ENCODE peak calls at places on chromosome 18, in four cellular contexts. R, J, Z and Q are unnamed samples.

GRCh38 chr18:62755454-62755853 is 40.1 kb downstream of the PHLPP1 start:
- DNase-seq in R (no peak), J (no peak), Z (no peak), Q (no peak)

GRCh38 chr18:74990563-74991081 is 218.3 kb downstream of the PTGR3 start:
- DNase-seq in R (peak; percentile 50), J (peak; percentile 15), Z (no peak), Q (no peak)

GRCh38 chr18:3603460-3604259 is 153.7 kb downstream of the TGIF1 start:
- DNase-seq in R (peak; percentile 24), J (peak; percentile 95), Z (peak; percentile 19), Q (peak; percentile 92)

GRCh38 chr18:57789105-57789504 is 14.0 kb downstream of the ATP8B1 start:
- DNase-seq in R (no peak), J (peak; percentile 80), Z (no peak), Q (peak; percentile 37)

GRCh38 chr18:62073461-62073860 is 113.4 kb downstream of the PIGN start:
- DNase-seq in R (no peak), J (peak; percentile 28), Z (no peak), Q (no peak)

GRCh38 chr18:42271656-42272355 is 316.8 kb downstream of the PIK3C3 start:
- DNase-seq in R (no peak), J (no peak), Z (no peak), Q (no peak)

GRCh38 chr18:57050314-57050949 is 96.5 kb upstream of the BOD1L2 start:
- DNase-seq in R (no peak), J (no peak), Z (no peak), Q (no peak)

GRCh38 chr18:23141022-23141999 is 6.0 kb downstream of the CABLES1 start:
- DNase-seq in R (peak; percentile 25), J (peak; percentile 33), Z (no peak), Q (no peak)

GRCh38 chr18:76493213-76494107 is 1.6 kb downstream of the ZNF516 start:
- DNase-seq in R (peak; percentile 81), J (peak; percentile 38), Z (peak; percentile 18), Q (peak; percentile 40)

GRCh38 chr18:37445368-37445767 is 120.2 kb downstream of the CELF4 start:
- DNase-seq in R (no peak), J (peak; percentile 74), Z (no peak), Q (no peak)